ENCODE peak calls at places on chromosomes 16 and 17, in ten cellular contexts. K is A549, L is stomach, Q is prostate gland, N is uterus, Z is ovary, G is Peyer's patch, V is endothelial cell of umbilical vein, B is gastrocnemius medialis, P is IMR-90. E is an unnamed sample.

GRCh38 chr17:45244725-45245656 is 16.9 kb downstream of the SPATA32 start:
- DNase-seq in B (no peak), N (no peak), L (no peak), P (no peak), V (no peak), G (no peak), Z (no peak), K (no peak), Q (no peak), E (no peak)

GRCh38 chr17:31581022-31581483 is 189.6 kb downstream of the RAB11FIP4 start:
- DNase-seq in Z (peak), K (no peak), P (peak), L (peak), Q (peak), N (peak), B (peak), G (no peak), V (peak), E (peak)

GRCh38 chr16:27549607-27549856 is 181 bp downstream of the GTF3C1 start:
- DNase-seq in P (no peak), L (no peak), N (no peak), V (no peak), G (no peak), Q (no peak), K (no peak), B (no peak), Z (no peak), E (no peak)

GRCh38 chr17:7293131-7293557 is 1.3 kb downstream of the YBX2 start:
- DNase-seq in N (no peak), Z (no peak), K (no peak), G (no peak), Q (no peak), V (no peak), P (no peak), L (no peak), B (peak), E (no peak)

GRCh38 chr16:20004931-20005330 is 68.8 kb downstream of the GPR139 start:
- DNase-seq in N (no peak), Z (no peak), P (no peak), L (no peak), G (no peak), V (no peak), K (no peak), Q (no peak), B (no peak), E (no peak)

GRCh38 chr17:17782425-17783120 is 54.2 kb downstream of the SREBF1 start:
- DNase-seq in N (no peak), B (peak), K (no peak), L (peak), Q (no peak), G (no peak), Z (peak), P (no peak), V (no peak), E (peak)

GRCh38 chr16:21116148-21116693 is 34.4 kb downstream of the DNAH3 start:
- DNase-seq in K (no peak), Z (no peak), L (no peak), G (no peak), B (no peak), P (no peak), N (no peak), V (peak), Q (no peak), E (peak)

GRCh38 chr16:89248196-89249005 is 30.9 kb downstream of the ZNF778 start:
- DNase-seq in K (no peak), Z (peak), Q (no peak), P (no peak), G (no peak), N (no peak), B (no peak), L (no peak), V (no peak), E (no peak)

GRCh38 chr16:56972898-56973689 is 11.3 kb downstream of the CETP start:
- DNase-seq in N (no peak), L (no peak), G (no peak), P (no peak), B (no peak), Q (no peak), V (no peak), K (no peak), Z (no peak), E (no peak)

GRCh38 chr16:10988164-10988803 is 43.9 kb downstream of the CLEC16A start:
- DNase-seq in V (no peak), K (no peak), P (no peak), Z (no peak), G (no peak), N (no peak), B (no peak), L (no peak), Q (no peak), E (no peak)

GRCh38 chr17:75473246-75473645 is 16.8 kb downstream of the TMEM94 start:
- DNase-seq in V (no peak), Q (no peak), K (no peak), B (no peak), P (no peak), G (no peak), L (no peak), N (no peak), Z (no peak), E (no peak)

GRCh38 chr16:83771306-83771942 is 36.4 kb upstream of the HSBP1 start:
- DNase-seq in P (no peak), G (no peak), B (peak), N (peak), Z (peak), Q (no peak), V (peak), K (no peak), L (peak), E (peak)

GRCh38 chr16:12896562-12896961 is 4.8 kb upstream of the SHISA9 start:
- DNase-seq in G (no peak), B (no peak), N (no peak), P (no peak), K (peak), Z (no peak), Q (no peak), L (no peak), V (peak), E (no peak)

GRCh38 chr16:28212532-28212873 is 738 bp upstream of the XPO6 start:
- DNase-seq in B (no peak), Z (no peak), P (peak), L (no peak), K (no peak), N (no peak), V (no peak), Q (no peak), G (no peak), E (no peak)

GRCh38 chr17:81440511-81441244 is 45.4 kb downstream of the BAHCC1 start:
- DNase-seq in N (no peak), G (no peak), V (peak), L (no peak), P (no peak), Q (no peak), B (no peak), K (peak), Z (no peak), E (no peak)

GRCh38 chr16:28309811-28310311 is 17.5 kb downstream of the SBK1 start:
- DNase-seq in L (no peak), N (no peak), K (no peak), P (no peak), V (no peak), G (no peak), Z (no peak), B (no peak), Q (no peak), E (peak)

GRCh38 chr17:18191967-18192366 is 8.3 kb downstream of the ALKBH5 start:
- DNase-seq in Z (no peak), V (no peak), N (no peak), P (no peak), L (no peak), Q (no peak), B (no peak), G (no peak), K (no peak), E (no peak)

GRCh38 chr17:80724723-80725388 is 180.2 kb downstream of the RPTOR start:
- DNase-seq in N (no peak), Q (no peak), P (peak), G (no peak), Z (peak), B (peak), L (no peak), V (no peak), K (peak), E (no peak)

GRCh38 chr17:68709995-68710780 is 109.0 kb upstream of the FAM20A start:
- DNase-seq in L (no peak), G (no peak), V (no peak), K (no peak), Z (no peak), N (peak), Q (no peak), P (peak), B (no peak), E (no peak)

GRCh38 chr17:40532520-40533253 is 31.3 kb upstream of the TNS4 start:
- DNase-seq in G (peak), Z (no peak), L (no peak), B (no peak), N (peak), V (peak), P (peak), K (peak), Q (no peak), E (no peak)

GRCh38 chr16:70481929-70482536 is 27.6 kb downstream of the FCSK start:
- DNase-seq in B (no peak), V (no peak), N (no peak), Z (no peak), L (no peak), G (no peak), K (no peak), Q (no peak), P (peak), E (no peak)

GRCh38 chr16:89404561-89404960 is 85.8 kb downstream of the ANKRD11 start:
- DNase-seq in V (no peak), K (no peak), Q (peak), Z (no peak), P (no peak), G (no peak), N (no peak), L (peak), B (peak), E (peak)

GRCh38 chr17:15922586-15922985 is 22.3 kb upstream of the ADORA2B start:
- DNase-seq in N (no peak), Z (no peak), Q (no peak), B (no peak), V (no peak), P (no peak), G (no peak), K (no peak), L (no peak), E (no peak)

GRCh38 chr17:40953876-40954275 is 12.9 kb downstream of the KRT39 start:
- DNase-seq in V (no peak), K (peak), G (no peak), Q (peak), P (peak), Z (no peak), L (no peak), B (no peak), N (no peak), E (no peak)

GRCh38 chr16:23753908-23754593 is 775 bp upstream of the CHP2 start:
- DNase-seq in N (no peak), Z (no peak), V (no peak), Q (no peak), B (no peak), K (no peak), G (no peak), L (no peak), P (no peak), E (no peak)

GRCh38 chr17:39166437-39167335 is 725 bp upstream of the ARL5C start:
- DNase-seq in N (no peak), V (no peak), B (no peak), G (no peak), L (no peak), P (no peak), K (no peak), Q (no peak), Z (no peak), E (no peak)
- TF ChIP-seq POLR2A in N (no peak), V (no peak), B (no peak), G (no peak), L (no peak), P (no peak), K (no peak), Q (no peak), Z (no peak), E (no peak)

GRCh38 chr16:1940273-1941161 is 2.5 kb downstream of the MSRB1 start:
- DNase-seq in P (no peak), Q (no peak), V (no peak), L (no peak), G (peak), N (no peak), K (no peak), Z (no peak), B (peak), E (no peak)

GRCh38 chr16:1941924-1942809 is 832 bp downstream of the MSRB1 start:
- DNase-seq in Z (peak), B (peak), K (no peak), L (no peak), Q (no peak), V (no peak), G (no peak), P (no peak), N (no peak), E (no peak)

GRCh38 chr16:1942810-1943726 is at the start of gene MSRB1:
- DNase-seq in Z (peak), N (peak), G (peak), L (peak), Q (peak), K (peak), P (peak), V (peak), B (peak), E (peak)

GRCh38 chr16:1938910-1939309 is 4.1 kb downstream of the MSRB1 start:
- DNase-seq in B (no peak), V (no peak), N (no peak), K (no peak), G (no peak), L (no peak), Z (no peak), Q (no peak), P (no peak), E (no peak)

GRCh38 chr16:1941162-1941923 is 1.7 kb downstream of the MSRB1 start:
- DNase-seq in G (no peak), B (peak), L (no peak), K (no peak), P (no peak), N (no peak), Q (no peak), V (no peak), Z (no peak), E (no peak)
- H3K4me3 ChIP-seq in G (peak), B (peak), L (peak), K (peak), P (no peak), N (no peak), Q (no peak), V (no peak), Z (no peak), E (no peak)

DNA sequence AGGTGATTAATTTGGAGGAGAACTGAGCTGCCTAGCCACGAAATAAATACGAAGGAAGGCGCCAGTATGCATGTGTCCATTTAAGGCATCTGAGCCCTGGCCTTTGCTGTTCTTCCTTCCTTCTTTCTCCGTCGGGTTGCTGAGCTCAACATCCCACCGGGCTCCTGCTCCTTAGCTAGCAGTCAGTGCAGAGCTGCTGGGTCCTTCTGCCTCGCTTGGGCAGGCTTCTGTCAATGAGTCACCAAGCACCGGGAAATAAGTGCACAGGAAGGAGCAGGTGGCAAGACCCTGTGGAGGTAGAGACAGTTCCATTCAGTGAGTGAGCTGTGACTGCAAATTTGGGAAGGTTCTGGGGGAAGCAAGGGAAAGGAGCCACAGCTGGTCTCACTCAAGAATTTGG is 120.7 kb downstream of the CCDC182 start:
- DNase-seq in P (no peak), Z (no peak), Q (no peak), B (no peak), G (no peak), K (no peak), N (no peak), V (no peak), L (no peak), E (no peak)
- H3K27ac ChIP-seq in P (no peak), Z (no peak), Q (no peak), B (no peak), G (no peak), K (no peak), N (no peak), V (no peak), L (no peak), E (no peak)

GRCh38 chr16:87837627-87838289 is 31.5 kb downstream of the SLC7A5 start:
- DNase-seq in Q (no peak), V (no peak), K (no peak), L (no peak), P (no peak), Z (no peak), N (no peak), B (no peak), G (no peak), E (no peak)

GRCh38 chr16:87836346-87836843 is 32.9 kb downstream of the SLC7A5 start:
- DNase-seq in P (no peak), B (no peak), V (no peak), Q (no peak), L (no peak), K (no peak), G (no peak), N (no peak), Z (no peak), E (no peak)

GRCh38 chr16:87835882-87836331 is 33.4 kb downstream of the SLC7A5 start:
- DNase-seq in N (no peak), Z (no peak), Q (no peak), P (no peak), V (no peak), G (no peak), L (no peak), K (no peak), B (no peak), E (peak)

GRCh38 chr16:87838643-87839541 is 30.4 kb downstream of the SLC7A5 start:
- DNase-seq in N (no peak), L (peak), K (no peak), V (no peak), Q (no peak), B (no peak), Z (no peak), G (peak), P (no peak), E (no peak)

GRCh38 chr16:87836844-87837581 is 32.3 kb downstream of the SLC7A5 start:
- DNase-seq in G (no peak), B (no peak), P (no peak), N (no peak), Q (no peak), K (no peak), Z (no peak), V (peak), L (no peak), E (peak)
- TF ChIP-seq POLR2A in G (no peak), B (no peak), P (peak), N (no peak), Q (no peak), K (no peak), Z (no peak), V (no peak), L (no peak), E (no peak)

DNA sequence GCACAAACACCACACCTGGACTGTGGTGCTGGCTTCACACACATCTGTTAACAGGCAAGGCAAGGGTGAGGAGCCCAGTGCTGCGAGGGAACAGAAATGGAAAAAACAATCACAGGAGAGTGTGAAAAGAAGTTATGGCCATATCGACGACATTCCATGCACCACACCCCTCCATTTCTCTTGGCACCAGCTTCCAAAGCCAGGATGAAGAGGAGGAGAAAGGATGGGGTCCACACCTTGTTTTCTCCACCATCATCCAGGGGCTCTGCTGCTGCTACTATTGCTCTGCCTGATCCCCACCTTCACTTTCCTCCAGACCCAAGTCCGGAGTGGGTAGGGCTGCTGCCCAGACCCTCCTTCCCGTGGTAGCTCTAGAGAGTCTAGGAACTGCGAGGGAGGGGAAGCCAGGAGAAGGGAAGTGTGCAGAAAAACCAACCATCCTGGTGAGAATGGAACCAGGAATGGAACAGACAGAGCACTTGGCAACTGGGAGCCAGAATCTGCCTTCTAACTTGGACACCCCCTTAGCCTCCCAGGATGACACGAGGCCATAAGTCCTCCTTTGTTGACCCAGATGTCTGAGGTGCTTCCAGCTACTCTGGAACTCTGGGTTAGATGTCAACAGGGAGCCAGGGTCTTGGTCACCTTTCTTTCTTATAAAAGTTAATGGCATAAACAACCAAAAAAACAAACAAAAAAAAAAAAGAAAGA is 1.2 kb upstream of the PROCA1 start:
- DNase-seq in Z (peak), B (no peak), K (no peak), V (no peak), G (no peak), P (no peak), N (no peak), Q (no peak), L (no peak), E (peak)
- H3K4me3 ChIP-seq in Z (no peak), B (no peak), K (no peak), V (no peak), G (no peak), P (no peak), N (no peak), Q (no peak), L (no peak), E (no peak)

GRCh38 chr16:17511340-17511739 is 40.6 kb upstream of the XYLT1 start:
- DNase-seq in Q (no peak), Z (no peak), B (no peak), K (no peak), L (no peak), G (no peak), N (no peak), P (peak), V (no peak), E (no peak)
- H3K27ac ChIP-seq in Q (no peak), Z (no peak), B (no peak), K (no peak), L (no peak), G (no peak), N (no peak), P (peak), V (no peak), E (no peak)

DNA sequence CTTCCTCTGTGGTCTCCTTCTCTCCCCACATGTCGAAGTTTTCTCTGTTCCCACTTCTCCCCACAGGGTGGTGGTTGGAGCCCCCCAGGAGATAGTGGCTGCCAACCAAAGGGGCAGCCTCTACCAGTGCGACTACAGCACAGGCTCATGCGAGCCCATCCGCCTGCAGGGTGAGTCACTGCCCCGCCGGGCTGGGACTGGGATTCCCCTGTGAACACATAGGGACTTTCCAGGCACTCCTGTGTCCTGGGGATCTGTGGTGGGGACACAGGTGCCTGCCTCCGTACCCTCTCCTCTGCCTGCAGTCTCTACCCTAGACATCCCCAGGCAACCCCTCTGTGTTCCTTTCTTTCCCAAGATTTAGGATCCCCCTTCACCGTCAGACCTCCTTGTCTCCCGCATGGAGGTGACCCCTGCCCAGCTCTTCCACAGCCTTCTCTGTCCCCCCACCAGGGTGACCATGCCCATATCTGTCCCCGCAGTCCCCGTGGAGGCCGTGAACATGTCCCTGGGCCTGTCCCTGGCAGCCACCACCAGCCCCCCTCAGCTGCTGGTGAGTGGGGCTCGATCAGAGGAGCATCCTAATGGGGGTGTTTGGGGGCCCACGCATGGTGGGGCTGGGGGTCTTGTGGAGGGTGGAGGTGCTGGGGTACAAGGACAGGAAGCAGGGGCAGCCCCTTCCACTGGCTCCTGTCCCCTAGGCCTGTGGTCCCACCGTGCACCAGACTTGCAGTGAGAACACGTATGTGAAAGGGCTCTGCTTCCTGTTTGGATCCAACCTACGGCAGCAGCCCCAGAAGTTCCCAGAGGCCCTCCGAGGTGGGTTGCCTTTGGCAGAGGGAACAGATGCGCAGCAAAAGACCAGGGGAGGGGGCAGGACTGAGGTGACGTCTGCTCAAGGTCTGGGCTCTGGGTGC is 5.8 kb downstream of the ITGAM start:
- DNase-seq in P (peak), V (peak), N (no peak), Z (no peak), K (peak), L (peak), G (no peak), B (no peak), Q (no peak), E (no peak)
- TF ChIP-seq POLR2A in P (no peak), V (no peak), N (no peak), Z (no peak), K (no peak), L (no peak), G (no peak), B (no peak), Q (no peak), E (no peak)

E was measured in heart left ventricle.